ENCODE peak calls at places on chromosomes 5 and 9, in seven cellular contexts. Q is H9, E is colonic mucosa, F is MM.1S, T is HCT116, H is IMR-90, W is neural progenitor cell. U is an unnamed sample.

GRCh38 chr9:12698986-12699385 is 5.8 kb downstream of the TYRP1 start:
- DNase-seq in Q (no peak), E (no peak), F (no peak), T (no peak), H (no peak), W (no peak), U (no peak)

GRCh38 chr9:101354143-101354764 is 30.6 kb downstream of the BAAT start:
- DNase-seq in Q (no peak), E (peak; percentile 52), F (no peak), T (no peak), H (no peak), W (no peak), U (no peak)

GRCh38 chr5:77102549-77102948 is 15.5 kb upstream of the ZBED3 start:
- DNase-seq in Q (no peak), E (no peak), F (no peak), T (no peak), H (no peak), W (no peak), U (no peak)

GRCh38 chr9:16705121-16705604 is 165.3 kb downstream of the BNC2 start:
- DNase-seq in Q (peak; percentile 75), E (peak; percentile 42), F (no peak), T (no peak), H (peak; percentile 97), W (peak; percentile 63), U (peak; percentile 90)

GRCh38 chr5:155767480-155767879 is 559.5 kb upstream of the SGCD start:
- DNase-seq in Q (no peak), E (no peak), F (no peak), T (no peak), H (no peak), W (no peak), U (no peak)

GRCh38 chr9:38347946-38348345 is 44.6 kb upstream of the ALDH1B1 start:
- DNase-seq in Q (no peak), E (no peak), F (no peak), T (no peak), H (no peak), W (no peak), U (no peak)

GRCh38 chr9:35905912-35906679 is at the start of gene HRCT1:
- DNase-seq in Q (no peak), E (peak; percentile 96), F (no peak), T (peak; percentile 74), H (peak; percentile 94), W (no peak), U (peak; percentile 52)

GRCh38 chr9:95494416-95495371 is 22.1 kb downstream of the PTCH1 start:
- DNase-seq in Q (peak; percentile 88), E (peak; percentile 78), F (peak; percentile 94), T (no peak), H (no peak), W (peak; percentile 65), U (peak; percentile 87)

GRCh38 chr9:75176037-75176436 is 87.7 kb downstream of the OSTF1 start:
- DNase-seq in Q (no peak), E (no peak), F (no peak), T (no peak), H (no peak), W (no peak), U (no peak)

GRCh38 chr5:151719228-151719861 is 32.6 kb upstream of the SPARC start:
- DNase-seq in Q (peak; percentile 46), E (peak; percentile 45), F (peak; percentile 29), T (no peak), H (peak; percentile 50), W (peak; percentile 36), U (peak; percentile 75)

GRCh38 chr5:81302596-81302995 is 1.2 kb downstream of the ZCCHC9 start:
- DNase-seq in Q (no peak), E (no peak), F (no peak), T (no peak), H (peak; percentile 31), W (no peak), U (no peak)

GRCh38 chr5:122847687-122848081 is 2.3 kb downstream of the SNX24 start:
- DNase-seq in Q (no peak), E (no peak), F (no peak), T (no peak), H (no peak), W (no peak), U (no peak)

GRCh38 chr5:134115806-134116175 is 1.3 kb downstream of the TCF7 start:
- DNase-seq in Q (no peak), E (no peak), F (no peak), T (no peak), H (no peak), W (no peak), U (no peak)

GRCh38 chr5:95846554-95847260 is 24.2 kb upstream of the GLRX start:
- DNase-seq in Q (peak; percentile 65), E (peak; percentile 80), F (peak; percentile 70), T (no peak), H (peak; percentile 79), W (peak; percentile 70), U (peak; percentile 87)

GRCh38 chr9:79012561-79012960 is 559.2 kb upstream of the TLE4 start:
- DNase-seq in Q (no peak), E (no peak), F (no peak), T (no peak), H (peak; percentile 70), W (no peak), U (no peak)

GRCh38 chr9:133347515-133347984 is 381 bp downstream of the MED22 start:
- DNase-seq in Q (no peak), E (peak; percentile 47), F (peak; percentile 43), T (no peak), H (no peak), W (peak; percentile 81), U (peak; percentile 75)

GRCh38 chr9:92734931-92735906 is 29.4 kb downstream of the BICD2 start:
- DNase-seq in Q (peak; percentile 23), E (no peak), F (no peak), T (no peak), H (no peak), W (no peak), U (peak; percentile 35)

GRCh38 chr5:66503203-66503789 is 92.9 kb upstream of the MAST4 start:
- DNase-seq in Q (no peak), E (no peak), F (no peak), T (no peak), H (no peak), W (no peak), U (no peak)

GRCh38 chr5:43889238-43889637 is 286.3 kb downstream of the NNT start:
- DNase-seq in Q (no peak), E (no peak), F (no peak), T (no peak), H (peak; percentile 3), W (no peak), U (no peak)

GRCh38 chr5:103532116-103532734 is 30.4 kb downstream of the NUDT12 start:
- DNase-seq in Q (no peak), E (no peak), F (no peak), T (no peak), H (no peak), W (no peak), U (no peak)

GRCh38 chr9:133715866-133716563 is 22.1 kb downstream of the SARDH start:
- DNase-seq in Q (peak; percentile 55), E (no peak), F (no peak), T (no peak), H (peak; percentile 22), W (peak; percentile 59), U (peak; percentile 74)

DNA sequence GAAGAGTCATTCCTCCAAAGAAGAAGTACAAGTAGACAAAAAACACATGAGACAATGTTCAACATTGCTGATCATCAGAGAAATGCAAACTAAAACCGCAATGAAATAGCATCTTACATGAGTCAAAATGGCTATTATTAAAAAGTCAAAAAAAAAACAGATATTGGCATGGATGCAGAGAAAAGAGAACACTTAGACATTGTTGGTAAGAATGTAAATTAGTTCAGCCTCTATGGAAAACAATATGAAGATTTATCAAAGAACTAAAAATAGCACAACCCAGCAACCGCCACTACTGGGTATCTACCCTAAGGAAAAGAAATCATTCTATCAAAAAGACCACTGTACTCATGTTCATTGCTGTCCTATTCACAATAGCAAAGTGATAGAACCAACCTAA is 157.5 kb downstream of the CHSY3 start:
- DNase-seq in Q (no peak), E (no peak), F (no peak), T (no peak), H (no peak), W (no peak), U (no peak)
- TF ChIP-seq CTCF in Q (no peak), E (no peak), F (no peak), T (no peak), H (no peak), W (no peak), U (no peak)

DNA sequence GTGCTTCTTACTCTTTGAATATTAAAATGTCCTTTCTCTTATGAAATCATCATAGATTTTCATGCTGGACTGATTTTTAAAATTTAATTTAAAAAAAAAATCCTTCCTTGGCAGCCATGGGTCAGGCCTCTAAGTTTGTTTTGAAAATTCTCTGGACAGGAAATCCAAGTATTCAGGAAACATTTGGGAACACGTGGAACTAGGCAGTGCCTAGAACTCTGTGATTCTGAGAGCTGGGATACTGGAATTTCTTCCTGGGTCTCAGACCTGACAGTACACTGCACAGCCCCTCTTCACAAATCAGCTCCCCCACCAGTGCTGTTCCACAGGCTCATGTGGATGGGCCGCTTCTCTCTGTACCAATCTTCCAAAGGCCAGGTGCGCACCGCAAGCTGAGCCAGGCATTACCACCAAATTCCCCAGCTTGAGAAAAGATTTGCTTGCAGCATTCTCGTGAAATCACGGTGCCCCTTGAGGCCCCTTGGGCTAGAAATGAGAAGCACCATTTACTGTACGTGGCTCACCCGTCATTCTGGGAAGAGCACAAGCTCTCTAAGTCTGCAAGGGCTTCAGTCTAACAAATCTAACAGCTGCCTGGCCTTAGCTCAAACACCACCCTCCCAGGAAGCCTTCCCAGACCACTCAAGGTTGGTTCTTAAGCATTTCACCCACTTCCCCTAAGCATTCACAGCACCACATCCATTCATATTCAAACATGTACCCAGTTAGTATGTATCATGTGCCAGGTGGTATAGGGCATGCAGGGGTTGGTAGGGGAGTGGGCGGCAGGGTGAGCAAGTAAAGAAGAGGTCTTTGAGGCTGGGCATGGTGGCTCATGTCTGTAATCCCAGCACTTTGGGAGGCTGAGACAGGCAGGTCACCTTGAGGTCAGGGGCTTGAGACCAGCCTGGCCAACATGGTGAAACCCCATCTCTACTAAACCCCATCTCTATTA is 26.5 kb downstream of the B4GALT1 start:
- DNase-seq in Q (no peak), E (no peak), F (no peak), T (no peak), H (no peak), W (no peak), U (no peak)
- H3K9ac ChIP-seq in Q (no peak overlapping the region), E (no peak overlapping the region), F (no peak overlapping the region), T (no peak overlapping the region), H (peak overlapping the region; percentile 15), W (no peak overlapping the region), U (no peak overlapping the region)

GRCh38 chr9:90219548-90220118 is 423.0 kb downstream of the DIRAS2 start:
- DNase-seq in Q (peak; percentile 68), E (peak; percentile 52), F (peak; percentile 43), T (no peak), H (no peak), W (peak; percentile 76), U (peak; percentile 80)
- TF ChIP-seq CTCF in Q (peak; percentile 83), E (peak; percentile 57), F (peak; percentile 79), T (peak; percentile 60), H (no peak), W (peak; percentile 76), U (peak; percentile 90)

DNA sequence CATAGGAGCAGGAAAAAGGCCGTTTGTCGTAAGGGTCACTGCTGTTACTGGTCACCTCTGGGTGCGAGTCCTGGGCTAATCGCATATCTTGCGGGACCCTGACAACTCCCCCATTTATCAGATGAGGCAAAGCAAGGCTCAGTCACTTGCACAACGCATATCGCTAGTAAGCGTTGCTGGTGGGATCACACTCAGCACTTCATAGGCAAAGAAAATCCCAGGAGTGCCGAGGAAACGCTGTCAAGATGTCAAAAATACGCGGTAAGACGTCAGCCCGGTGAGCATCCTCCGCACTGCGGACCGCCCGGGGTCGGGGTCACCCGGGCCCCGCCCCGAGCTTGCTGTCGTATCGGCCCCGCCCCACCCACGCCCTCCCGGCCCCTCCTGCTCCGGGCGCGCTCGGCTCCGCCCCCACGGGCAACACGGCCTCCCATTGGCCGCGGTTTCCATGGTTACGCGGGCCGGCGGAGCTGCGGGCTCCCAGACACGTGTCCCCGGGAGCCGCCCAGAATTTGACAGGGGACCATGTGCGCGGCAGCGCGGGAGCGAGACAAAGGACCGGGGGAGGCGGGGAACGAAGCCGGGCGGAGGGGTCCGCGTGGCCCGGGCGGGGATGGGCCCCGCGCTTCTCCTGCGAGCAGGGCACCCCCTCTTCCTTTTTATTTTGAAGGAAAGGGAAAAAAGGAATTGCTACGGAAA is 80.2 kb upstream of the IER5L start:
- DNase-seq in Q (peak; percentile 97), E (peak; percentile 83), F (peak; percentile 96), T (peak; percentile 77), H (peak; percentile 83), W (peak; percentile 100), U (peak; percentile 98)
- H3K9ac ChIP-seq in Q (peak overlapping the region; percentile 25), E (no peak overlapping the region), F (peak overlapping the region; percentile 55), T (no peak overlapping the region), H (no peak overlapping the region), W (no peak overlapping the region), U (no peak overlapping the region)